ENCODE peak calls at places on chromosome 7, in five cellular contexts. N, X, G, B and A are unnamed samples.

GRCh38 chr7:151012921-151013347 is 11.4 kb downstream of the ATG9B start:
- DNase-seq in N (no peak), X (no peak), G (no peak), B (no peak), A (peak; percentile 58)

GRCh38 chr7:77866791-77867190 is 68.2 kb downstream of the PHTF2 start:
- DNase-seq in N (no peak), X (no peak), G (no peak), B (no peak), A (no peak)

GRCh38 chr7:139861794-139862193 is 32.7 kb downstream of the TBXAS1 start:
- DNase-seq in N (no peak), X (no peak), G (no peak), B (no peak), A (no peak)

GRCh38 chr7:133230591-133231194 is 22.2 kb upstream of the EXOC4 start:
- DNase-seq in N (no peak), X (peak; percentile 48), G (no peak), B (peak; percentile 43), A (peak; percentile 53)

GRCh38 chr7:115910541-115911164 is 119.9 kb downstream of the TFEC start:
- DNase-seq in N (no peak), X (no peak), G (no peak), B (peak; percentile 2), A (no peak)

GRCh38 chr7:15839415-15840100 is 153.1 kb upstream of the MEOX2 start:
- DNase-seq in N (no peak), X (no peak), G (no peak), B (no peak), A (peak; percentile 69)

GRCh38 chr7:29771081-29771832 is 35.1 kb upstream of the WIPF3 start:
- DNase-seq in N (no peak), X (no peak), G (no peak), B (no peak), A (no peak)

GRCh38 chr7:24942226-24942625 is 37.8 kb downstream of the OSBPL3 start:
- DNase-seq in N (no peak), X (no peak), G (no peak), B (no peak), A (no peak)

GRCh38 chr7:1534330-1535099 is 4.0 kb downstream of the MAFK start:
- DNase-seq in N (no peak), X (no peak), G (no peak), B (no peak), A (no peak)

GRCh38 chr7:140025241-140025640 is 37.5 kb downstream of the PARP12 start:
- DNase-seq in N (no peak), X (peak; percentile 28), G (no peak), B (no peak), A (no peak)

GRCh38 chr7:7595451-7595850 is 28.8 kb downstream of the MIOS start:
- DNase-seq in N (no peak), X (no peak), G (no peak), B (no peak), A (no peak)

GRCh38 chr7:41731486-41732278 is 28.8 kb upstream of the INHBA start:
- DNase-seq in N (peak; percentile 66), X (no peak), G (no peak), B (peak; percentile 41), A (no peak)

GRCh38 chr7:41930538-41931262 is 227.8 kb upstream of the INHBA start:
- DNase-seq in N (no peak), X (no peak), G (no peak), B (no peak), A (no peak)

GRCh38 chr7:74334026-74334425 is 44.8 kb downstream of the CLIP2 start:
- DNase-seq in N (no peak), X (no peak), G (no peak), B (no peak), A (no peak)

GRCh38 chr7:77359599-77359998 is 56.5 kb downstream of the GSAP start:
- DNase-seq in N (no peak), X (no peak), G (no peak), B (no peak), A (no peak)

GRCh38 chr7:91064938-91065337 is 199.3 kb upstream of the FZD1 start:
- DNase-seq in N (no peak), X (no peak), G (no peak), B (no peak), A (no peak)

GRCh38 chr7:53596230-53596629 is 560.8 kb downstream of the POM121L12 start:
- DNase-seq in N (no peak), X (no peak), G (no peak), B (no peak), A (no peak)

GRCh38 chr7:65509368-65510186 is 135.9 kb downstream of the ZNF92 start:
- DNase-seq in N (no peak), X (peak; percentile 46), G (no peak), B (no peak), A (peak; percentile 17)

GRCh38 chr7:151014950-151015349 is 9.3 kb downstream of the ATG9B start:
- DNase-seq in N (no peak), X (no peak), G (no peak), B (no peak), A (no peak)

GRCh38 chr7:134547738-134548054 is 1.2 kb upstream of the AKR1B15 start:
- DNase-seq in N (peak; percentile 39), X (peak; percentile 67), G (no peak), B (peak; percentile 55), A (peak; percentile 77)

GRCh38 chr7:95886501-95887090 is 114.2 kb downstream of the DYNC1I1 start:
- DNase-seq in N (no peak), X (no peak), G (no peak), B (no peak), A (no peak)

GRCh38 chr7:1952781-1953180 is 280.0 kb downstream of the MAD1L1 start:
- DNase-seq in N (no peak), X (no peak), G (no peak), B (no peak), A (no peak)

GRCh38 chr7:103487419-103487818 is 41.4 kb upstream of the SLC26A5 start:
- DNase-seq in N (no peak), X (no peak), G (no peak), B (no peak), A (no peak)

DNA sequence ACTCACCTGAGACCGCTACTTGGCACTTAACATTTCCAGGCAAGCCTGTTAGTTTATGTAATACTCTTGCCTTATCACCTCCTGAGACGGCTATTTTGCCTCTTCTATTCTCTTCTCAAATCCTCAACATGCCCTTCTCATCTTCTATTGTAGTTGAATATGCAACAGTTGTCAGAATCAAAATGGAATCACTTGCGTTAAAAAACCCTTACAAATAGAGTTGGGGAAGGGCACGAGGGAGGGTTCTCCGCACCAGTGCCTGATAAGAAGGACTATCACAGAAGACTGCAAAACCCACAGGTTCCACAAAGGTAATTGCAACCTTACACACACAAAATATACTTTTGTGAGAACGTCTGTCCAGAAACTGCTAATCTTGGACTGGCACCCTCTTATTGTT is 57.4 kb downstream of the ZNF783 start:
- DNase-seq in N (no peak), X (no peak), G (no peak), B (no peak), A (no peak)
- TF ChIP-seq CTCF in N (no peak), X (no peak), G (no peak), B (no peak), A (no peak)

DNA sequence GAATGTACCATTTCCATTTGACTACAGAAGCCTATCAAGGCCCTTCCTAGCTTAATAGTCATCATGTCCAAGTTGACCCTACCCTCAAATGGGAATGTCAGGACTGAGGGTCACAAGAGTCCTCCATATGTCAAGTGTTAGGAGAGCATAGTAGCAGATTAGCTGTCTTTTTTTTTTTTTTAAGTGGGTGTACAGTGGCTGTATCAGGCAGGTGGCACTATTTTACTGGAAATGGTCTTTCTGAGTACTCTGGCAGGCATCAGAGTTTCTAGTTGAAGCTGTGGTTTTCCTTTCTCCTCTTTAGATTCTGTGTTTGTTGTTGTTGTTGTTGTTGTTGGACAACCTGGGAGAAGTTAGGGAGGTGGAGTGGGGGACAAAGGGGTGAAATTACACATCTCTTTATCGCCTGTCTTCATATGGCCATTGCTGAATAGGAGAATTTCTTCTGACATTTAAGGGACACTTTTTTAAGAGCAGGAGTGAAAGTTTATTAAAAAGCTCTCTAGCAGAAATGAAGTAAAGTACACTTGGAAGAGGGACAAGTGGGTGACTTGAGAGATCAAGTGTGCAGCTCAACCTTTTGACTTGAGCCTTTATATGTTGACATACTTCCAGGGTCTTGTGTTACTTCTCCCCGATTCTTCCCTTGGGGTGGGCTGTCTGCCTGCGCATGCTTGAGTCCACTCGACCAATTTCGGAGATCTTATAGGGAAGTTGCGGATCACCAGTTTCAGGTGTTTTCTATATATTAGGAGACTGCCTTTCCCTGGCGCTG is 104.1 kb upstream of the FOXP2 start:
- DNase-seq in N (no peak), X (no peak), G (no peak), B (no peak), A (no peak)
- TF ChIP-seq CTCF in N (no peak), X (no peak), G (no peak), B (peak; percentile 19), A (no peak)

DNA sequence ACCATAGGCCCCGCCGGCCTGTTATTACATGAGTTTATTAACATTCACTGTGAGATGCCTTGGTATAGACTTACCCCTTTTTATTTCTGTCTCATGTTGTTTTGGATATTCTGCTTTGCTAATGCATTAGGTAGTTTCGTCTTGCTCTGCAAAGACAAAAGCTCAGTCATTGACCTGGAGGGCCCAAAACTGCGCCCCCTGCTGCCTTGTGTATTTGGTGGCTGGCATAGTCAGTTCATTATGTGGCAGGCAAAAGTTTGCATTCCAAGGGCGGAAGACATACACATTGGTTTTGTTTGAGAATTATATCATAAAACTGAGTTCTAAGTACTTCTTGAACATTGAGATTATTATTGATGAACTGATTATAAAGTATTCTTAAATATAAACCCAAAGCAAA is 372.5 kb downstream of the SDK1 start:
- DNase-seq in N (no peak), X (no peak), G (no peak), B (no peak), A (peak; percentile 42)
- TF ChIP-seq CTCF in N (no peak), X (peak; percentile 3), G (peak; percentile 63), B (peak; percentile 26), A (peak; percentile 53)

GRCh38 chr7:21071570-21071969 is 284.9 kb upstream of the SP8 start:
- DNase-seq in N (no peak), X (no peak), G (no peak), B (no peak), A (no peak)
- TF ChIP-seq CTCF in N (no peak), X (no peak), G (no peak), B (no peak), A (no peak)

GRCh38 chr7:128962837-128963236 is 25.1 kb downstream of the IRF5 start:
- DNase-seq in N (no peak), X (no peak), G (no peak), B (no peak), A (no peak)

GRCh38 chr7:128961030-128961659 is 23.4 kb downstream of the IRF5 start:
- DNase-seq in N (no peak), X (no peak), G (no peak), B (no peak), A (no peak)

GRCh38 chr7:128955981-128956380 is 18.3 kb downstream of the IRF5 start:
- DNase-seq in N (no peak), X (no peak), G (no peak), B (no peak), A (no peak)

GRCh38 chr7:128957613-128958012 is 19.9 kb downstream of the IRF5 start:
- DNase-seq in N (no peak), X (no peak), G (no peak), B (no peak), A (no peak)

GRCh38 chr7:128959296-128959695 is 21.6 kb downstream of the IRF5 start:
- DNase-seq in N (no peak), X (no peak), G (no peak), B (no peak), A (no peak)
- TF ChIP-seq CTCF in N (no peak), X (no peak), G (no peak), B (no peak), A (no peak)

GRCh38 chr7:27662490-27663205 is at the start of gene HIBADH:
- DNase-seq in N (peak; percentile 94), X (peak; percentile 99), G (peak; percentile 94), B (peak; percentile 97), A (peak; percentile 92)
- TF ChIP-seq CTCF in N (no peak), X (peak; percentile 8), G (peak; percentile 20), B (no peak), A (no peak)